ENCODE peak calls at places on chromosome 18, in ten cellular contexts. J, R, N, E, O, G, K, Y, D and P are unnamed samples.

GRCh38 chr18:23825978-23826405 is 136.7 kb downstream of the LAMA3 start:
- DNase-seq in J (no peak), R (peak), N (peak), E (peak), O (peak), G (peak), K (peak), Y (peak), D (no peak), P (no peak)

GRCh38 chr18:47054369-47054768 is 18.9 kb upstream of the ELOA2 start:
- DNase-seq in J (no peak), R (no peak), N (no peak), E (no peak), O (no peak), G (no peak), K (no peak), Y (no peak), D (no peak), P (no peak)

GRCh38 chr18:47191956-47192355 is 15.8 kb upstream of the IER3IP1 start:
- DNase-seq in J (no peak), R (no peak), N (no peak), E (peak), O (no peak), G (no peak), K (no peak), Y (peak), D (no peak), P (no peak)

GRCh38 chr18:76428396-76429261 is 66.4 kb downstream of the ZNF516 start:
- DNase-seq in J (no peak), R (no peak), N (no peak), E (peak), O (no peak), G (no peak), K (peak), Y (peak), D (no peak), P (no peak)

GRCh38 chr18:50857694-50858093 is 21.2 kb upstream of the ME2 start:
- DNase-seq in J (no peak), R (no peak), N (no peak), E (peak), O (no peak), G (no peak), K (no peak), Y (no peak), D (no peak), P (no peak)

GRCh38 chr18:52343138-52343537 is 3.1 kb downstream of the DCC start:
- DNase-seq in J (no peak), R (peak), N (no peak), E (no peak), O (no peak), G (no peak), K (no peak), Y (no peak), D (no peak), P (no peak)

GRCh38 chr18:76376668-76377358 is 118.2 kb downstream of the ZNF516 start:
- DNase-seq in J (no peak), R (no peak), N (no peak), E (peak), O (no peak), G (no peak), K (no peak), Y (no peak), D (no peak), P (no peak)

GRCh38 chr18:76938619-76939018 is 116.3 kb downstream of the ZNF236 start:
- DNase-seq in J (no peak), R (no peak), N (no peak), E (no peak), O (no peak), G (no peak), K (no peak), Y (no peak), D (no peak), P (no peak)

GRCh38 chr18:63604791-63605567 is 17.8 kb downstream of the SERPINB13 start:
- DNase-seq in J (peak), R (no peak), N (peak), E (peak), O (peak), G (no peak), K (no peak), Y (no peak), D (no peak), P (peak)

GRCh38 chr18:26227051-26227672 is 917 bp downstream of the TAF4B start:
- DNase-seq in J (no peak), R (no peak), N (no peak), E (no peak), O (no peak), G (peak), K (no peak), Y (no peak), D (no peak), P (no peak)

GRCh38 chr18:12061685-12062084 is 32.0 kb upstream of the ANKRD62 start:
- DNase-seq in J (no peak), R (no peak), N (no peak), E (no peak), O (no peak), G (no peak), K (no peak), Y (no peak), D (no peak), P (no peak)

GRCh38 chr18:29226201-29226600 is 1049.3 kb upstream of the CDH2 start:
- DNase-seq in J (no peak), R (no peak), N (no peak), E (no peak), O (no peak), G (no peak), K (no peak), Y (no peak), D (no peak), P (no peak)

GRCh38 chr18:76977681-76978234 is 154.8 kb downstream of the MBP start:
- DNase-seq in J (no peak), R (no peak), N (no peak), E (no peak), O (no peak), G (no peak), K (no peak), Y (no peak), D (no peak), P (no peak)

GRCh38 chr18:2430191-2430590 is 141.1 kb downstream of the METTL4 start:
- DNase-seq in J (no peak), R (no peak), N (no peak), E (no peak), O (no peak), G (no peak), K (no peak), Y (no peak), D (no peak), P (no peak)